ENCODE peak calls at places on chromosomes 11 and 22, in six cellular contexts. One of them, this sample, is unnamed.

GRCh38 chr11:126712017-126712625 is 288.4 kb downstream of the KIRREL3 start:
- DNase-seq in GM12878: no peak
- DNase-seq in HCT116: no peak
- DNase-seq in HepG2: no peak
- DNase-seq in WTC11: no peak
- DNase-seq in H1: no peak
- DNase-seq in this sample: peak; percentile 31

GRCh38 chr11:116580828-116581227 is 192.0 kb downstream of the BUD13 start:
- DNase-seq in HepG2: no peak
- DNase-seq in WTC11: peak; percentile 87
- DNase-seq in HCT116: no peak
- DNase-seq in H1: peak; percentile 84
- DNase-seq in GM12878: no peak
- DNase-seq in this sample: no peak

GRCh38 chr11:116366980-116367640 is 405.7 kb downstream of the BUD13 start:
- DNase-seq in WTC11: peak; percentile 28
- DNase-seq in HepG2: peak; percentile 83
- DNase-seq in H1: peak; percentile 51
- DNase-seq in GM12878: no peak
- DNase-seq in HCT116: no peak
- DNase-seq in this sample: no peak

GRCh38 chr11:77127969-77128691 is at the start of gene MYO7A:
- DNase-seq in H1: no peak
- DNase-seq in GM12878: no peak
- DNase-seq in WTC11: peak; percentile 47
- DNase-seq in HCT116: no peak
- DNase-seq in HepG2: peak; percentile 89
- DNase-seq in this sample: peak; percentile 77

GRCh38 chr11:20512869-20513268 is 86.5 kb upstream of the SLC6A5 start:
- DNase-seq in HCT116: no peak
- DNase-seq in H1: no peak
- DNase-seq in GM12878: no peak
- DNase-seq in WTC11: no peak
- DNase-seq in HepG2: no peak
- DNase-seq in this sample: no peak

GRCh38 chr11:43685483-43685882 is 4.9 kb downstream of the HSD17B12 start:
- DNase-seq in HepG2: no peak
- DNase-seq in WTC11: no peak
- DNase-seq in HCT116: no peak
- DNase-seq in H1: no peak
- DNase-seq in GM12878: no peak
- DNase-seq in this sample: no peak

GRCh38 chr22:37210041-37210803 is 2.1 kb downstream of the SSTR3 start:
- DNase-seq in GM12878: no peak
- DNase-seq in HepG2: no peak
- DNase-seq in HCT116: no peak
- DNase-seq in H1: no peak
- DNase-seq in WTC11: no peak
- DNase-seq in this sample: no peak

GRCh38 chr11:35567737-35568465 is 42.5 kb upstream of the PAMR1 start:
- DNase-seq in HCT116: no peak
- DNase-seq in H1: no peak
- DNase-seq in GM12878: no peak
- DNase-seq in HepG2: no peak
- DNase-seq in WTC11: no peak
- DNase-seq in this sample: no peak

GRCh38 chr11:17831228-17831627 is 96.6 kb downstream of the KCNC1 start:
- DNase-seq in HCT116: no peak
- DNase-seq in HepG2: no peak
- DNase-seq in H1: no peak
- DNase-seq in GM12878: no peak
- DNase-seq in WTC11: no peak
- DNase-seq in this sample: no peak

GRCh38 chr11:128519353-128519752 is 68.0 kb downstream of the ETS1 start:
- DNase-seq in HepG2: no peak
- DNase-seq in WTC11: no peak
- DNase-seq in H1: no peak
- DNase-seq in GM12878: no peak
- DNase-seq in HCT116: no peak
- DNase-seq in this sample: no peak

GRCh38 chr22:46754110-46754799 is 8.2 kb upstream of the TBC1D22A start:
- DNase-seq in GM12878: no peak
- DNase-seq in H1: no peak
- DNase-seq in HCT116: peak; percentile 90
- DNase-seq in WTC11: no peak
- DNase-seq in HepG2: peak; percentile 92
- DNase-seq in this sample: peak; percentile 62

GRCh38 chr11:70751142-70751734 is 352.9 kb downstream of the CTTN start:
- DNase-seq in H1: no peak
- DNase-seq in HCT116: no peak
- DNase-seq in HepG2: no peak
- DNase-seq in GM12878: no peak
- DNase-seq in WTC11: no peak
- DNase-seq in this sample: no peak

GRCh38 chr11:15688351-15688792 is 573.6 kb downstream of the INSC start:
- DNase-seq in HepG2: no peak
- DNase-seq in HCT116: no peak
- DNase-seq in GM12878: no peak
- DNase-seq in WTC11: no peak
- DNase-seq in H1: no peak
- DNase-seq in this sample: no peak

GRCh38 chr11:119169272-119169719 is 771 bp downstream of the NLRX1 start:
- DNase-seq in H1: peak; percentile 75
- DNase-seq in WTC11: peak; percentile 63
- DNase-seq in HepG2: peak; percentile 37
- DNase-seq in HCT116: peak; percentile 53
- DNase-seq in GM12878: no peak
- DNase-seq in this sample: no peak

GRCh38 chr11:44915621-44916020 is 35.1 kb downstream of the TP53I11 start:
- DNase-seq in H1: no peak
- DNase-seq in GM12878: no peak
- DNase-seq in WTC11: no peak
- DNase-seq in HepG2: no peak
- DNase-seq in HCT116: no peak
- DNase-seq in this sample: no peak

GRCh38 chr11:66958956-66959274 is 732 bp upstream of the PC start:
- DNase-seq in WTC11: no peak
- DNase-seq in HepG2: no peak
- DNase-seq in GM12878: no peak
- DNase-seq in H1: no peak
- DNase-seq in HCT116: no peak
- DNase-seq in this sample: no peak

GRCh38 chr22:48954781-48955311 is 872.8 kb downstream of the BRD1 start:
- DNase-seq in GM12878: no peak
- DNase-seq in HepG2: no peak
- DNase-seq in HCT116: no peak
- DNase-seq in WTC11: no peak
- DNase-seq in H1: no peak
- DNase-seq in this sample: no peak

GRCh38 chr11:100612766-100613165 is 74.3 kb upstream of the ARHGAP42 start:
- DNase-seq in H1: no peak
- DNase-seq in HepG2: no peak
- DNase-seq in GM12878: peak; percentile 2
- DNase-seq in HCT116: no peak
- DNase-seq in WTC11: no peak
- DNase-seq in this sample: no peak

GRCh38 chr22:30413001-30413400 is 12.6 kb upstream of the MTFP1 start:
- DNase-seq in H1: no peak
- DNase-seq in GM12878: no peak
- DNase-seq in HCT116: no peak
- DNase-seq in HepG2: no peak
- DNase-seq in WTC11: no peak
- DNase-seq in this sample: no peak

GRCh38 chr11:113840932-113841664 is 34.3 kb downstream of the USP28 start:
- DNase-seq in WTC11: no peak
- DNase-seq in HCT116: no peak
- DNase-seq in GM12878: no peak
- DNase-seq in H1: no peak
- DNase-seq in HepG2: no peak
- DNase-seq in this sample: no peak

GRCh38 chr11:117468888-117469287 is 141.2 kb downstream of the CEP164 start:
- DNase-seq in GM12878: no peak
- DNase-seq in H1: no peak
- DNase-seq in HCT116: no peak
- DNase-seq in WTC11: peak; percentile 33
- DNase-seq in HepG2: no peak
- DNase-seq in this sample: no peak

GRCh38 chr11:111206472-111206871 is 39.1 kb upstream of the POU2AF2 start:
- DNase-seq in H1: no peak
- DNase-seq in HCT116: no peak
- DNase-seq in WTC11: no peak
- DNase-seq in HepG2: no peak
- DNase-seq in GM12878: no peak
- DNase-seq in this sample: no peak

GRCh38 chr11:363948-364761 is 5.1 kb upstream of the B4GALNT4 start:
- DNase-seq in GM12878: no peak
- DNase-seq in H1: peak; percentile 51
- DNase-seq in HepG2: peak; percentile 62
- DNase-seq in HCT116: peak; percentile 55
- DNase-seq in WTC11: peak; percentile 82
- DNase-seq in this sample: no peak

GRCh38 chr11:4887591-4887990 is 5.9 kb downstream of the OR51T1 start:
- DNase-seq in HepG2: no peak
- DNase-seq in WTC11: no peak
- DNase-seq in HCT116: no peak
- DNase-seq in H1: no peak
- DNase-seq in GM12878: no peak
- DNase-seq in this sample: no peak

GRCh38 chr11:33234397-33235168 is 22.6 kb upstream of the HIPK3 start:
- DNase-seq in HCT116: no peak
- DNase-seq in GM12878: no peak
- DNase-seq in WTC11: no peak
- DNase-seq in H1: no peak
- DNase-seq in HepG2: no peak
- DNase-seq in this sample: no peak

GRCh38 chr11:68142028-68142412 is 20.8 kb upstream of the CHKA start:
- DNase-seq in H1: no peak
- DNase-seq in HCT116: no peak
- DNase-seq in HepG2: no peak
- DNase-seq in GM12878: no peak
- DNase-seq in WTC11: no peak
- DNase-seq in this sample: no peak

GRCh38 chr11:119470316-119471266 is 47.6 kb upstream of the THY1 start:
- DNase-seq in GM12878: no peak
- DNase-seq in WTC11: no peak
- DNase-seq in HCT116: no peak
- DNase-seq in H1: no peak
- DNase-seq in HepG2: no peak
- DNase-seq in this sample: no peak

GRCh38 chr11:9231848-9232177 is 33.3 kb downstream of the DENND5A start:
- DNase-seq in HCT116: no peak
- DNase-seq in HepG2: no peak
- DNase-seq in H1: no peak
- DNase-seq in WTC11: no peak
- DNase-seq in GM12878: no peak
- DNase-seq in this sample: no peak

GRCh38 chr22:49535126-49535525 is 292.5 kb downstream of the BRD1 start:
- DNase-seq in GM12878: no peak
- DNase-seq in HepG2: no peak
- DNase-seq in H1: no peak
- DNase-seq in HCT116: no peak
- DNase-seq in WTC11: peak; percentile 7
- DNase-seq in this sample: no peak

GRCh38 chr11:57426754-57427691 is at the start of gene SLC43A3:
- DNase-seq in GM12878: peak; percentile 41
- DNase-seq in HepG2: peak; percentile 19
- DNase-seq in HCT116: no peak
- DNase-seq in H1: peak; percentile 23
- DNase-seq in WTC11: peak; percentile 73
- DNase-seq in this sample: peak; percentile 89

GRCh38 chr11:2092956-2093412 is 46.2 kb downstream of the IGF2 start:
- DNase-seq in H1: no peak
- DNase-seq in GM12878: no peak
- DNase-seq in WTC11: no peak
- DNase-seq in HCT116: no peak
- DNase-seq in HepG2: no peak
- DNase-seq in this sample: no peak

GRCh38 chr22:27799334-27800249 is 2.0 kb downstream of the MN1 start:
- DNase-seq in H1: no peak
- DNase-seq in HepG2: no peak
- DNase-seq in HCT116: no peak
- DNase-seq in WTC11: no peak
- DNase-seq in GM12878: no peak
- DNase-seq in this sample: no peak
- TF ChIP-seq ATF3 in H1: no peak
- TF ChIP-seq ATF3 in HepG2: no peak
- TF ChIP-seq ATF3 in HCT116: no peak
- TF ChIP-seq ATF3 in WTC11: no peak
- TF ChIP-seq ATF3 in GM12878: no peak
- TF ChIP-seq ATF3 in this sample: no peak

GRCh38 chr11:73498343-73498742 is 99.6 kb downstream of the FAM168A start:
- DNase-seq in GM12878: no peak
- DNase-seq in H1: no peak
- DNase-seq in WTC11: no peak
- DNase-seq in HepG2: no peak
- DNase-seq in HCT116: no peak
- DNase-seq in this sample: no peak
- TF ChIP-seq ATF3 in GM12878: no peak
- TF ChIP-seq ATF3 in H1: no peak
- TF ChIP-seq ATF3 in WTC11: no peak
- TF ChIP-seq ATF3 in HepG2: no peak
- TF ChIP-seq ATF3 in HCT116: no peak
- TF ChIP-seq ATF3 in this sample: no peak

GRCh38 chr11:65817815-65818680 is 15.7 kb upstream of the SNX32 start:
- DNase-seq in GM12878: no peak
- DNase-seq in HCT116: peak; percentile 76
- DNase-seq in HepG2: peak; percentile 71
- DNase-seq in H1: peak; percentile 53
- DNase-seq in WTC11: peak; percentile 96
- DNase-seq in this sample: peak; percentile 95
- TF ChIP-seq ATF3 in GM12878: peak; percentile 47
- TF ChIP-seq ATF3 in HCT116: no peak
- TF ChIP-seq ATF3 in HepG2: peak; percentile 10
- TF ChIP-seq ATF3 in H1: peak; percentile 55
- TF ChIP-seq ATF3 in WTC11: no peak
- TF ChIP-seq ATF3 in this sample: no peak

DNA sequence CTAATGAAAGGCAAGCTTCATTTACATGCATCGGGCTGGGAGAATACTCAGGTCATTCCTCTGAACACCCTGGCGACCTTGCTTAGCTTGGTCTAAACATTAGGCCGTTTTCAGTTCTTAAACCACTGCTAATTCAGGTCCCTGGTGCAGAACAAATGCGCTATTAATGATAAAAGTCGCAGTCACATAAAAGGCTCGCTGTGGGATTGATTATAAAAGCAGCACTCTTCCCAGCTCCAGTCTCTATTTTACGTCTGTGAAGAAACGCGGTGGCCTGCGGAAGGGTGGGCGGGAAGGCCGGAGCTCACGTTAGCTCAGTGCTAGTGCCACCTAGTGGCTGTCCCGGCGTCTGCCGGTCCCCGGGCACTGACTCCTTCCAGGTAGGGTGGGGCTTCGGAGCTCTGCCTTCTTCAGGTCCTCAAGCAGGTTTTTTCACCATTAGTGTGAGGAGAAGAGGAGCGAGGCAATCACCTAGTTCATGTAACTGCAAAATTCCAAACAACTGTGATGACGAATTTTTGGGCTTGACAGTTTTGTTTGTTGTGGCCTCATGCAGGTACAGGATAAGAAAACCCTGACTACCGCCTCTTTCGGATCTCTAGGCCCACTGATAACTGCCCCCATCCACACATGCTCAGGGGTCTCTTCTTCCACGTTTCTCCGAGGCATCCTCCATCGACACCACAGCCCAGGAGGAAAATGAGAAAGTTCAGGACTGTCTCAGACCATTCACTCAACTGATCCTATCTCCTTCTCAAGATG is 66.5 kb upstream of the CLMP start:
- DNase-seq in HCT116: peak; percentile 62
- DNase-seq in GM12878: no peak
- DNase-seq in WTC11: peak; percentile 93
- DNase-seq in HepG2: peak; percentile 40
- DNase-seq in H1: peak; percentile 68
- DNase-seq in this sample: peak; percentile 84
- TF ChIP-seq ATF3 in HCT116: no peak
- TF ChIP-seq ATF3 in GM12878: no peak
- TF ChIP-seq ATF3 in WTC11: no peak
- TF ChIP-seq ATF3 in HepG2: no peak
- TF ChIP-seq ATF3 in H1: no peak
- TF ChIP-seq ATF3 in this sample: no peak